ENCODE peak calls at places on chromosome 7, in five cellular contexts. One of them, this sample, is unnamed.
A peak's percentile ranks its signal among the peaks of the same experiment; 100 is the strongest.

GRCh38 chr7:138065827-138066226 is 10.4 kb upstream of the AKR1D1 start:
- DNase-seq in left ventricle myocardium superior: no peak
- DNase-seq in activated naive CD4-positive, alpha-beta T cell treated with anti-CD3 and anti-CD28 coated beads for 36 hours: no peak
- DNase-seq in activated CD4-positive, CD25-positive, alpha-beta regulatory T cell: no peak
- DNase-seq in AG10803: no peak
- DNase-seq in this sample: no peak

GRCh38 chr7:140623995-140624902 is 16.4 kb downstream of the DENND2A start:
- DNase-seq in left ventricle myocardium superior: peak; percentile 54
- DNase-seq in activated naive CD4-positive, alpha-beta T cell treated with anti-CD3 and anti-CD28 coated beads for 36 hours: no peak
- DNase-seq in activated CD4-positive, CD25-positive, alpha-beta regulatory T cell: no peak
- DNase-seq in AG10803: peak; percentile 9
- DNase-seq in this sample: no peak

GRCh38 chr7:74312418-74313021 is 23.3 kb downstream of the CLIP2 start:
- DNase-seq in left ventricle myocardium superior: peak; percentile 20
- DNase-seq in activated naive CD4-positive, alpha-beta T cell treated with anti-CD3 and anti-CD28 coated beads for 36 hours: peak; percentile 49
- DNase-seq in activated CD4-positive, CD25-positive, alpha-beta regulatory T cell: no peak
- DNase-seq in AG10803: no peak
- DNase-seq in this sample: no peak

GRCh38 chr7:155449880-155450557 is 7.9 kb upstream of the EN2 start:
- DNase-seq in left ventricle myocardium superior: no peak
- DNase-seq in activated naive CD4-positive, alpha-beta T cell treated with anti-CD3 and anti-CD28 coated beads for 36 hours: no peak
- DNase-seq in activated CD4-positive, CD25-positive, alpha-beta regulatory T cell: no peak
- DNase-seq in AG10803: no peak
- DNase-seq in this sample: no peak

GRCh38 chr7:100486753-100487446 is 3.2 kb downstream of the NYAP1 start:
- DNase-seq in left ventricle myocardium superior: no peak
- DNase-seq in activated naive CD4-positive, alpha-beta T cell treated with anti-CD3 and anti-CD28 coated beads for 36 hours: no peak
- DNase-seq in activated CD4-positive, CD25-positive, alpha-beta regulatory T cell: no peak
- DNase-seq in AG10803: peak; percentile 26
- DNase-seq in this sample: no peak

GRCh38 chr7:137454169-137455166 is 110.9 kb upstream of the PTN start:
- DNase-seq in left ventricle myocardium superior: peak; percentile 38
- DNase-seq in activated naive CD4-positive, alpha-beta T cell treated with anti-CD3 and anti-CD28 coated beads for 36 hours: no peak
- DNase-seq in activated CD4-positive, CD25-positive, alpha-beta regulatory T cell: no peak
- DNase-seq in AG10803: peak; percentile 90
- DNase-seq in this sample: no peak

GRCh38 chr7:46886669-46887374 is 695.1 kb downstream of the TNS3 start:
- DNase-seq in left ventricle myocardium superior: no peak
- DNase-seq in activated naive CD4-positive, alpha-beta T cell treated with anti-CD3 and anti-CD28 coated beads for 36 hours: no peak
- DNase-seq in activated CD4-positive, CD25-positive, alpha-beta regulatory T cell: no peak
- DNase-seq in AG10803: no peak
- DNase-seq in this sample: no peak

GRCh38 chr7:38321515-38321944 is 48.1 kb upstream of the TARP start:
- DNase-seq in left ventricle myocardium superior: no peak
- DNase-seq in activated naive CD4-positive, alpha-beta T cell treated with anti-CD3 and anti-CD28 coated beads for 36 hours: peak; percentile 35
- DNase-seq in activated CD4-positive, CD25-positive, alpha-beta regulatory T cell: no peak
- DNase-seq in AG10803: peak; percentile 93
- DNase-seq in this sample: no peak

GRCh38 chr7:27923308-27923980 is 183.5 kb downstream of the TAX1BP1 start:
- DNase-seq in left ventricle myocardium superior: peak; percentile 77
- DNase-seq in activated naive CD4-positive, alpha-beta T cell treated with anti-CD3 and anti-CD28 coated beads for 36 hours: no peak
- DNase-seq in activated CD4-positive, CD25-positive, alpha-beta regulatory T cell: no peak
- DNase-seq in AG10803: no peak
- DNase-seq in this sample: no peak

GRCh38 chr7:23956769-23957556 is 246.9 kb downstream of the STK31 start:
- DNase-seq in left ventricle myocardium superior: no peak
- DNase-seq in activated naive CD4-positive, alpha-beta T cell treated with anti-CD3 and anti-CD28 coated beads for 36 hours: no peak
- DNase-seq in activated CD4-positive, CD25-positive, alpha-beta regulatory T cell: no peak
- DNase-seq in AG10803: no peak
- DNase-seq in this sample: no peak

GRCh38 chr7:109793-110556 is 82.4 kb upstream of the FAM20C start:
- DNase-seq in left ventricle myocardium superior: no peak
- DNase-seq in activated naive CD4-positive, alpha-beta T cell treated with anti-CD3 and anti-CD28 coated beads for 36 hours: no peak
- DNase-seq in activated CD4-positive, CD25-positive, alpha-beta regulatory T cell: no peak
- DNase-seq in AG10803: no peak
- DNase-seq in this sample: no peak

GRCh38 chr7:44973610-44974401 is 5.0 kb downstream of the MYO1G start:
- DNase-seq in left ventricle myocardium superior: peak; percentile 75
- DNase-seq in activated naive CD4-positive, alpha-beta T cell treated with anti-CD3 and anti-CD28 coated beads for 36 hours: peak; percentile 69
- DNase-seq in activated CD4-positive, CD25-positive, alpha-beta regulatory T cell: peak; percentile 43
- DNase-seq in AG10803: no peak
- DNase-seq in this sample: peak; percentile 55

GRCh38 chr7:17144313-17144712 is 154.1 kb upstream of the AHR start:
- DNase-seq in left ventricle myocardium superior: no peak
- DNase-seq in activated naive CD4-positive, alpha-beta T cell treated with anti-CD3 and anti-CD28 coated beads for 36 hours: peak; percentile 70
- DNase-seq in activated CD4-positive, CD25-positive, alpha-beta regulatory T cell: no peak
- DNase-seq in AG10803: peak; percentile 46
- DNase-seq in this sample: no peak

GRCh38 chr7:3404490-3404889 is 103.4 kb downstream of the SDK1 start:
- DNase-seq in left ventricle myocardium superior: no peak
- DNase-seq in activated naive CD4-positive, alpha-beta T cell treated with anti-CD3 and anti-CD28 coated beads for 36 hours: no peak
- DNase-seq in activated CD4-positive, CD25-positive, alpha-beta regulatory T cell: no peak
- DNase-seq in AG10803: peak; percentile 0
- DNase-seq in this sample: no peak

GRCh38 chr7:138885383-138886147 is 87.6 kb upstream of the ATP6V0A4 start:
- DNase-seq in left ventricle myocardium superior: no peak
- DNase-seq in activated naive CD4-positive, alpha-beta T cell treated with anti-CD3 and anti-CD28 coated beads for 36 hours: peak; percentile 14
- DNase-seq in activated CD4-positive, CD25-positive, alpha-beta regulatory T cell: no peak
- DNase-seq in AG10803: no peak
- DNase-seq in this sample: no peak

GRCh38 chr7:46747222-46747621 is 826.1 kb upstream of the IGFBP3 start:
- DNase-seq in left ventricle myocardium superior: no peak
- DNase-seq in activated naive CD4-positive, alpha-beta T cell treated with anti-CD3 and anti-CD28 coated beads for 36 hours: no peak
- DNase-seq in activated CD4-positive, CD25-positive, alpha-beta regulatory T cell: no peak
- DNase-seq in AG10803: no peak
- DNase-seq in this sample: no peak

GRCh38 chr7:156327916-156328315 is 312.7 kb upstream of the RNF32 start:
- DNase-seq in left ventricle myocardium superior: no peak
- DNase-seq in activated naive CD4-positive, alpha-beta T cell treated with anti-CD3 and anti-CD28 coated beads for 36 hours: no peak
- DNase-seq in activated CD4-positive, CD25-positive, alpha-beta regulatory T cell: no peak
- DNase-seq in AG10803: no peak
- DNase-seq in this sample: no peak

GRCh38 chr7:85529831-85530230 is 343.0 kb upstream of the SEMA3D start:
- DNase-seq in left ventricle myocardium superior: no peak
- DNase-seq in activated naive CD4-positive, alpha-beta T cell treated with anti-CD3 and anti-CD28 coated beads for 36 hours: no peak
- DNase-seq in activated CD4-positive, CD25-positive, alpha-beta regulatory T cell: no peak
- DNase-seq in AG10803: peak; percentile 93
- DNase-seq in this sample: no peak

GRCh38 chr7:47039899-47040298 is 542.0 kb downstream of the TNS3 start:
- DNase-seq in left ventricle myocardium superior: no peak
- DNase-seq in activated naive CD4-positive, alpha-beta T cell treated with anti-CD3 and anti-CD28 coated beads for 36 hours: no peak
- DNase-seq in activated CD4-positive, CD25-positive, alpha-beta regulatory T cell: no peak
- DNase-seq in AG10803: peak; percentile 69
- DNase-seq in this sample: no peak

GRCh38 chr7:39595102-39595620 is 28.2 kb upstream of the RALA start:
- DNase-seq in left ventricle myocardium superior: no peak
- DNase-seq in activated naive CD4-positive, alpha-beta T cell treated with anti-CD3 and anti-CD28 coated beads for 36 hours: no peak
- DNase-seq in activated CD4-positive, CD25-positive, alpha-beta regulatory T cell: no peak
- DNase-seq in AG10803: no peak
- DNase-seq in this sample: no peak

GRCh38 chr7:134602921-134603394 is 43.7 kb upstream of the BPGM start:
- DNase-seq in left ventricle myocardium superior: no peak
- DNase-seq in activated naive CD4-positive, alpha-beta T cell treated with anti-CD3 and anti-CD28 coated beads for 36 hours: no peak
- DNase-seq in activated CD4-positive, CD25-positive, alpha-beta regulatory T cell: no peak
- DNase-seq in AG10803: peak; percentile 54
- DNase-seq in this sample: no peak

GRCh38 chr7:154841731-154842331 is 161.1 kb downstream of the PAXIP1 start:
- DNase-seq in left ventricle myocardium superior: no peak
- DNase-seq in activated naive CD4-positive, alpha-beta T cell treated with anti-CD3 and anti-CD28 coated beads for 36 hours: no peak
- DNase-seq in activated CD4-positive, CD25-positive, alpha-beta regulatory T cell: no peak
- DNase-seq in AG10803: no peak
- DNase-seq in this sample: no peak

GRCh38 chr7:129498021-129498420 is 4.3 kb upstream of the SMKR1 start:
- DNase-seq in left ventricle myocardium superior: no peak
- DNase-seq in activated naive CD4-positive, alpha-beta T cell treated with anti-CD3 and anti-CD28 coated beads for 36 hours: no peak
- DNase-seq in activated CD4-positive, CD25-positive, alpha-beta regulatory T cell: no peak
- DNase-seq in AG10803: no peak
- DNase-seq in this sample: no peak

GRCh38 chr7:70042533-70042932 is 444.3 kb downstream of the AUTS2 start:
- DNase-seq in left ventricle myocardium superior: no peak
- DNase-seq in activated naive CD4-positive, alpha-beta T cell treated with anti-CD3 and anti-CD28 coated beads for 36 hours: no peak
- DNase-seq in activated CD4-positive, CD25-positive, alpha-beta regulatory T cell: no peak
- DNase-seq in AG10803: peak; percentile 77
- DNase-seq in this sample: no peak

GRCh38 chr7:156969972-156970420 is 20.5 kb downstream of the NOM1 start:
- DNase-seq in left ventricle myocardium superior: no peak
- DNase-seq in activated naive CD4-positive, alpha-beta T cell treated with anti-CD3 and anti-CD28 coated beads for 36 hours: no peak
- DNase-seq in activated CD4-positive, CD25-positive, alpha-beta regulatory T cell: no peak
- DNase-seq in AG10803: peak; percentile 16
- DNase-seq in this sample: no peak

GRCh38 chr7:45171946-45172345 is 14.4 kb downstream of the RAMP3 start:
- DNase-seq in left ventricle myocardium superior: peak; percentile 9
- DNase-seq in activated naive CD4-positive, alpha-beta T cell treated with anti-CD3 and anti-CD28 coated beads for 36 hours: no peak
- DNase-seq in activated CD4-positive, CD25-positive, alpha-beta regulatory T cell: no peak
- DNase-seq in AG10803: no peak
- DNase-seq in this sample: no peak

GRCh38 chr7:1053816-1054370 is 9.5 kb downstream of the GPR146 start:
- DNase-seq in left ventricle myocardium superior: no peak
- DNase-seq in activated naive CD4-positive, alpha-beta T cell treated with anti-CD3 and anti-CD28 coated beads for 36 hours: no peak
- DNase-seq in activated CD4-positive, CD25-positive, alpha-beta regulatory T cell: no peak
- DNase-seq in AG10803: no peak
- DNase-seq in this sample: no peak

GRCh38 chr7:150465414-150465813 is 15.0 kb downstream of the GIMAP8 start:
- DNase-seq in left ventricle myocardium superior: no peak
- DNase-seq in activated naive CD4-positive, alpha-beta T cell treated with anti-CD3 and anti-CD28 coated beads for 36 hours: no peak
- DNase-seq in activated CD4-positive, CD25-positive, alpha-beta regulatory T cell: no peak
- DNase-seq in AG10803: no peak
- DNase-seq in this sample: no peak

GRCh38 chr7:148553979-148554378 is 36.6 kb upstream of the C7orf33 start:
- DNase-seq in left ventricle myocardium superior: no peak
- DNase-seq in activated naive CD4-positive, alpha-beta T cell treated with anti-CD3 and anti-CD28 coated beads for 36 hours: no peak
- DNase-seq in activated CD4-positive, CD25-positive, alpha-beta regulatory T cell: no peak
- DNase-seq in AG10803: no peak
- DNase-seq in this sample: no peak

GRCh38 chr7:114138587-114138986 is 219.8 kb upstream of the PPP1R3A start:
- DNase-seq in left ventricle myocardium superior: no peak
- DNase-seq in activated naive CD4-positive, alpha-beta T cell treated with anti-CD3 and anti-CD28 coated beads for 36 hours: no peak
- DNase-seq in activated CD4-positive, CD25-positive, alpha-beta regulatory T cell: no peak
- DNase-seq in AG10803: no peak
- DNase-seq in this sample: no peak

GRCh38 chr7:1669486-1669951 is 558 bp upstream of the ELFN1 start:
- DNase-seq in left ventricle myocardium superior: peak; percentile 30
- DNase-seq in activated naive CD4-positive, alpha-beta T cell treated with anti-CD3 and anti-CD28 coated beads for 36 hours: peak; percentile 2
- DNase-seq in activated CD4-positive, CD25-positive, alpha-beta regulatory T cell: no peak
- DNase-seq in AG10803: no peak
- DNase-seq in this sample: no peak

GRCh38 chr7:22108151-22108845 is 162.6 kb upstream of the CDCA7L start:
- DNase-seq in left ventricle myocardium superior: no peak
- DNase-seq in activated naive CD4-positive, alpha-beta T cell treated with anti-CD3 and anti-CD28 coated beads for 36 hours: no peak
- DNase-seq in activated CD4-positive, CD25-positive, alpha-beta regulatory T cell: no peak
- DNase-seq in AG10803: no peak
- DNase-seq in this sample: no peak

GRCh38 chr7:134899729-134900128 is 86.6 kb upstream of the AGBL3 start:
- DNase-seq in left ventricle myocardium superior: no peak
- DNase-seq in activated naive CD4-positive, alpha-beta T cell treated with anti-CD3 and anti-CD28 coated beads for 36 hours: no peak
- DNase-seq in activated CD4-positive, CD25-positive, alpha-beta regulatory T cell: no peak
- DNase-seq in AG10803: no peak
- DNase-seq in this sample: no peak

GRCh38 chr7:118372530-118372929 is 148.0 kb downstream of the ANKRD7 start:
- DNase-seq in left ventricle myocardium superior: no peak
- DNase-seq in activated naive CD4-positive, alpha-beta T cell treated with anti-CD3 and anti-CD28 coated beads for 36 hours: no peak
- DNase-seq in activated CD4-positive, CD25-positive, alpha-beta regulatory T cell: no peak
- DNase-seq in AG10803: no peak
- DNase-seq in this sample: no peak